ENCODE peak calls at places on chromosomes 12 and 14, in seven cellular contexts. One of them, this sample, is unnamed.

GRCh38 chr14:75380656-75381055 is 47.2 kb upstream of the JDP2 start:
- DNase-seq in testis: peak; percentile 60
- DNase-seq in HCT116: no peak
- DNase-seq in lower lobe of right lung: no peak
- DNase-seq in transverse colon: no peak
- DNase-seq in lung: no peak
- DNase-seq in MM.1S: no peak
- DNase-seq in this sample: no peak

GRCh38 chr12:124369055-124369900 is 74.4 kb downstream of the RFLNA start:
- DNase-seq in testis: peak; percentile 93
- DNase-seq in HCT116: no peak
- DNase-seq in lower lobe of right lung: peak; percentile 92
- DNase-seq in transverse colon: peak; percentile 86
- DNase-seq in lung: peak; percentile 89
- DNase-seq in MM.1S: no peak
- DNase-seq in this sample: peak; percentile 97

GRCh38 chr12:92463171-92463570 is 239.6 kb upstream of the PLEKHG7 start:
- DNase-seq in testis: no peak
- DNase-seq in HCT116: no peak
- DNase-seq in lower lobe of right lung: no peak
- DNase-seq in transverse colon: no peak
- DNase-seq in lung: no peak
- DNase-seq in MM.1S: no peak
- DNase-seq in this sample: no peak

GRCh38 chr14:26984318-26985177 is 386.7 kb upstream of the NOVA1 start:
- DNase-seq in testis: peak; percentile 88
- DNase-seq in HCT116: peak; percentile 4
- DNase-seq in lower lobe of right lung: no peak
- DNase-seq in transverse colon: peak; percentile 64
- DNase-seq in lung: peak; percentile 55
- DNase-seq in MM.1S: peak; percentile 41
- DNase-seq in this sample: peak; percentile 72

GRCh38 chr14:24411468-24412454 is 13.0 kb downstream of the NYNRIN start:
- DNase-seq in testis: peak; percentile 60
- DNase-seq in HCT116: peak; percentile 51
- DNase-seq in lower lobe of right lung: no peak
- DNase-seq in transverse colon: no peak
- DNase-seq in lung: no peak
- DNase-seq in MM.1S: no peak
- DNase-seq in this sample: no peak

GRCh38 chr14:104237651-104238423 is 99.5 kb downstream of the KIF26A start:
- DNase-seq in testis: no peak
- DNase-seq in HCT116: no peak
- DNase-seq in lower lobe of right lung: no peak
- DNase-seq in transverse colon: no peak
- DNase-seq in lung: no peak
- DNase-seq in MM.1S: no peak
- DNase-seq in this sample: no peak

GRCh38 chr14:74456684-74457083 is 30.7 kb upstream of the SYNDIG1L start:
- DNase-seq in testis: no peak
- DNase-seq in HCT116: no peak
- DNase-seq in lower lobe of right lung: no peak
- DNase-seq in transverse colon: no peak
- DNase-seq in lung: no peak
- DNase-seq in MM.1S: no peak
- DNase-seq in this sample: no peak

GRCh38 chr14:64889352-64889751 is 9.6 kb upstream of the SPTB start:
- DNase-seq in testis: no peak
- DNase-seq in HCT116: no peak
- DNase-seq in lower lobe of right lung: no peak
- DNase-seq in transverse colon: no peak
- DNase-seq in lung: no peak
- DNase-seq in MM.1S: no peak
- DNase-seq in this sample: no peak

GRCh38 chr12:130499474-130499873 is 161.8 kb downstream of the PIWIL1 start:
- DNase-seq in testis: no peak
- DNase-seq in HCT116: no peak
- DNase-seq in lower lobe of right lung: no peak
- DNase-seq in transverse colon: no peak
- DNase-seq in lung: no peak
- DNase-seq in MM.1S: no peak
- DNase-seq in this sample: no peak

GRCh38 chr12:115755061-115755751 is 522.3 kb downstream of the MED13L start:
- DNase-seq in testis: no peak
- DNase-seq in HCT116: no peak
- DNase-seq in lower lobe of right lung: no peak
- DNase-seq in transverse colon: no peak
- DNase-seq in lung: no peak
- DNase-seq in MM.1S: no peak
- DNase-seq in this sample: no peak

GRCh38 chr14:29580763-29581162 is 346.9 kb downstream of the PRKD1 start:
- DNase-seq in testis: no peak
- DNase-seq in HCT116: no peak
- DNase-seq in lower lobe of right lung: no peak
- DNase-seq in transverse colon: no peak
- DNase-seq in lung: no peak
- DNase-seq in MM.1S: no peak
- DNase-seq in this sample: no peak

GRCh38 chr14:103723176-103724081 is 7.8 kb downstream of the ZFYVE21 start:
- DNase-seq in testis: peak; percentile 58
- DNase-seq in HCT116: no peak
- DNase-seq in lower lobe of right lung: no peak
- DNase-seq in transverse colon: peak; percentile 33
- DNase-seq in lung: no peak
- DNase-seq in MM.1S: no peak
- DNase-seq in this sample: no peak

GRCh38 chr12:6183689-6184441 is 16.3 kb upstream of the CD9 start:
- DNase-seq in testis: no peak
- DNase-seq in HCT116: no peak
- DNase-seq in lower lobe of right lung: no peak
- DNase-seq in transverse colon: peak; percentile 81
- DNase-seq in lung: no peak
- DNase-seq in MM.1S: no peak
- DNase-seq in this sample: peak; percentile 67

GRCh38 chr12:53062977-53063707 is 13.3 kb downstream of the TNS2 start:
- DNase-seq in testis: peak; percentile 12
- DNase-seq in HCT116: no peak
- DNase-seq in lower lobe of right lung: no peak
- DNase-seq in transverse colon: no peak
- DNase-seq in lung: no peak
- DNase-seq in MM.1S: no peak
- DNase-seq in this sample: no peak

GRCh38 chr12:31832740-31833540 is 104.1 kb upstream of the AMN1 start:
- DNase-seq in testis: no peak
- DNase-seq in HCT116: no peak
- DNase-seq in lower lobe of right lung: no peak
- DNase-seq in transverse colon: no peak
- DNase-seq in lung: no peak
- DNase-seq in MM.1S: no peak
- DNase-seq in this sample: peak; percentile 14

GRCh38 chr14:96285667-96286066 is 29.7 kb downstream of the BDKRB1 start:
- DNase-seq in testis: no peak
- DNase-seq in HCT116: no peak
- DNase-seq in lower lobe of right lung: no peak
- DNase-seq in transverse colon: no peak
- DNase-seq in lung: no peak
- DNase-seq in MM.1S: no peak
- DNase-seq in this sample: peak; percentile 35

GRCh38 chr14:93949511-93950075 is 22.4 kb downstream of the FAM181A start:
- DNase-seq in testis: no peak
- DNase-seq in HCT116: no peak
- DNase-seq in lower lobe of right lung: peak; percentile 39
- DNase-seq in transverse colon: no peak
- DNase-seq in lung: no peak
- DNase-seq in MM.1S: no peak
- DNase-seq in this sample: no peak

GRCh38 chr12:74689071-74689655 is 151.5 kb downstream of the ATXN7L3B start:
- DNase-seq in testis: no peak
- DNase-seq in HCT116: peak; percentile 47
- DNase-seq in lower lobe of right lung: no peak
- DNase-seq in transverse colon: no peak
- DNase-seq in lung: no peak
- DNase-seq in MM.1S: peak; percentile 41
- DNase-seq in this sample: no peak

GRCh38 chr12:7058850-7059249 is 1.7 kb upstream of the C1S start:
- DNase-seq in testis: no peak
- DNase-seq in HCT116: no peak
- DNase-seq in lower lobe of right lung: no peak
- DNase-seq in transverse colon: no peak
- DNase-seq in lung: no peak
- DNase-seq in MM.1S: no peak
- DNase-seq in this sample: no peak

GRCh38 chr12:93266-94005 is 26.9 kb downstream of the IQSEC3 start:
- DNase-seq in testis: no peak
- DNase-seq in HCT116: no peak
- DNase-seq in lower lobe of right lung: no peak
- DNase-seq in transverse colon: no peak
- DNase-seq in lung: no peak
- DNase-seq in MM.1S: no peak
- DNase-seq in this sample: no peak

GRCh38 chr12:67220065-67220464 is 49.1 kb upstream of the CAND1 start:
- DNase-seq in testis: peak; percentile 61
- DNase-seq in HCT116: peak; percentile 15
- DNase-seq in lower lobe of right lung: no peak
- DNase-seq in transverse colon: peak; percentile 11
- DNase-seq in lung: no peak
- DNase-seq in MM.1S: no peak
- DNase-seq in this sample: peak; percentile 49

GRCh38 chr14:76995279-76996035 is 33.1 kb downstream of the IRF2BPL start:
- DNase-seq in testis: no peak
- DNase-seq in HCT116: no peak
- DNase-seq in lower lobe of right lung: no peak
- DNase-seq in transverse colon: no peak
- DNase-seq in lung: no peak
- DNase-seq in MM.1S: no peak
- DNase-seq in this sample: peak; percentile 57

GRCh38 chr14:106831322-106831720 is 1304.9 kb downstream of the TMEM121 start:
- DNase-seq in testis: peak; percentile 80
- DNase-seq in HCT116: no peak
- DNase-seq in lower lobe of right lung: peak; percentile 65
- DNase-seq in transverse colon: peak; percentile 66
- DNase-seq in lung: no peak
- DNase-seq in MM.1S: peak; percentile 93
- DNase-seq in this sample: no peak

GRCh38 chr12:91171475-91171874 is 11.1 kb downstream of the DCN start:
- DNase-seq in testis: no peak
- DNase-seq in HCT116: no peak
- DNase-seq in lower lobe of right lung: no peak
- DNase-seq in transverse colon: no peak
- DNase-seq in lung: no peak
- DNase-seq in MM.1S: no peak
- DNase-seq in this sample: no peak
- H3K36me3 ChIP-seq in testis: no peaks in the 10 kb centered on the region
- H3K36me3 ChIP-seq in HCT116: no peaks in the 10 kb centered on the region
- H3K36me3 ChIP-seq in lower lobe of right lung: no peaks in the 10 kb centered on the region
- H3K36me3 ChIP-seq in transverse colon: no peaks in the 10 kb centered on the region
- H3K36me3 ChIP-seq in lung: peaks cover 1% of the 10 kb centered on the region
- H3K36me3 ChIP-seq in MM.1S: no peaks in the 10 kb centered on the region
- H3K36me3 ChIP-seq in this sample: no peaks in the 10 kb centered on the region

DNA sequence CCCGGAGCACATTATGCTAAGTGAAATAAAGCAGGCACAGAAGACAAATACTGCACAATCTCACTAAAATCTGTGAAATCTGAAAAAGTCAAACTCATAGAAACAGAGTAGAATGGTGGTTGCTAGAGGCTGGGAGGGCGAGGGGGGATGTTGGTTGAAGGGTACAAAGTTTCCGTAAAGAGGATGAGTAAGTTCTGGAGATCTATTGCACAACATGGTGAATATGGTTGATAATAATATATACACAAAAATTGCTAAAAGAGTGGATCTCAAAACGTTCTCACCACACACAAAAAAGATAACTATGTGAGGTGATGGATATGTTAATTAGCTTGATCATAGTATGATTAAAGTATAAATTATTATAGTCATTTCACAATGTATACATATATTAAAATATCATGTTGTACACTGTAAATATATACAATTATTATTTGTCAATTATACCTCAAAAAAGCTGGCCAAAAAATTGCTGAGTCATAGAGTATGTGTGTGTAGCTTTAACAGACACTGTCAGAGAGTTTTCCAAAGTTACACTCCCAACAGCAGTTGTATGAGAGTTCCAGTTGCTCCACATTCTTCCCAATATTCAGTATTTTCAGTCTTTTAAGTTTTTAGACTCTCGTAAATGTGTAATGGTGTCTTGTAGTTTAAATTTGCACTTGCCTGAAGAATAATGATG is 19.3 kb upstream of the SIX1 start:
- DNase-seq in testis: no peak
- DNase-seq in HCT116: no peak
- DNase-seq in lower lobe of right lung: no peak
- DNase-seq in transverse colon: no peak
- DNase-seq in lung: no peak
- DNase-seq in MM.1S: no peak
- DNase-seq in this sample: no peak
- H3K27ac ChIP-seq in testis: no peak overlapping the region
- H3K27ac ChIP-seq in HCT116: no peak overlapping the region
- H3K27ac ChIP-seq in lower lobe of right lung: no peak overlapping the region
- H3K27ac ChIP-seq in transverse colon: no peak overlapping the region
- H3K27ac ChIP-seq in lung: no peak overlapping the region
- H3K27ac ChIP-seq in MM.1S: no peak overlapping the region
- H3K27ac ChIP-seq in this sample: no peak overlapping the region

GRCh38 chr14:60488175-60488574 is 2.3 kb upstream of the C14orf39 start:
- DNase-seq in testis: no peak
- DNase-seq in HCT116: no peak
- DNase-seq in lower lobe of right lung: no peak
- DNase-seq in transverse colon: no peak
- DNase-seq in lung: no peak
- DNase-seq in MM.1S: no peak
- DNase-seq in this sample: no peak
- H3K27me3 ChIP-seq in testis: peaks cover 4% of the 10 kb centered on the region
- H3K27me3 ChIP-seq in HCT116: no peaks in the 10 kb centered on the region
- H3K27me3 ChIP-seq in lower lobe of right lung: peaks cover 45% of the 10 kb centered on the region
- H3K27me3 ChIP-seq in transverse colon: peaks cover 62% of the 10 kb centered on the region
- H3K27me3 ChIP-seq in lung: no peaks in the 10 kb centered on the region
- H3K27me3 ChIP-seq in MM.1S: no peaks in the 10 kb centered on the region
- H3K27me3 ChIP-seq in this sample: no peaks in the 10 kb centered on the region

GRCh38 chr12:109963330-109963729 is 32.8 kb downstream of the GIT2 start:
- DNase-seq in testis: no peak
- DNase-seq in HCT116: no peak
- DNase-seq in lower lobe of right lung: no peak
- DNase-seq in transverse colon: no peak
- DNase-seq in lung: no peak
- DNase-seq in MM.1S: no peak
- DNase-seq in this sample: no peak
- H3K36me3 ChIP-seq in testis: no peaks in the 10 kb centered on the region
- H3K36me3 ChIP-seq in HCT116: peaks cover 5% of the 10 kb centered on the region
- H3K36me3 ChIP-seq in lower lobe of right lung: peaks cover 88% of the 10 kb centered on the region
- H3K36me3 ChIP-seq in transverse colon: no peaks in the 10 kb centered on the region
- H3K36me3 ChIP-seq in lung: peaks cover 19% of the 10 kb centered on the region
- H3K36me3 ChIP-seq in MM.1S: no peaks in the 10 kb centered on the region
- H3K36me3 ChIP-seq in this sample: no peaks in the 10 kb centered on the region

GRCh38 chr12:89016970-89017778 is 335.1 kb downstream of the DUSP6 start:
- DNase-seq in testis: peak; percentile 48
- DNase-seq in HCT116: peak; percentile 76
- DNase-seq in lower lobe of right lung: no peak
- DNase-seq in transverse colon: no peak
- DNase-seq in lung: peak; percentile 36
- DNase-seq in MM.1S: peak; percentile 82
- DNase-seq in this sample: peak; percentile 27
- H3K27ac ChIP-seq in testis: no peak overlapping the region
- H3K27ac ChIP-seq in HCT116: peak overlapping the region; percentile 50
- H3K27ac ChIP-seq in lower lobe of right lung: no peak overlapping the region
- H3K27ac ChIP-seq in transverse colon: no peak overlapping the region
- H3K27ac ChIP-seq in lung: no peak overlapping the region
- H3K27ac ChIP-seq in MM.1S: no peak overlapping the region
- H3K27ac ChIP-seq in this sample: no peak overlapping the region

GRCh38 chr14:38206689-38207088 is 1.0 kb upstream of the SSTR1 start:
- DNase-seq in testis: no peak
- DNase-seq in HCT116: no peak
- DNase-seq in lower lobe of right lung: no peak
- DNase-seq in transverse colon: no peak
- DNase-seq in lung: no peak
- DNase-seq in MM.1S: no peak
- DNase-seq in this sample: no peak
- H3K27me3 ChIP-seq in testis: no peaks in the 10 kb centered on the region
- H3K27me3 ChIP-seq in HCT116: no peaks in the 10 kb centered on the region
- H3K27me3 ChIP-seq in lower lobe of right lung: peaks cover 38% of the 10 kb centered on the region
- H3K27me3 ChIP-seq in transverse colon: peaks cover 40% of the 10 kb centered on the region
- H3K27me3 ChIP-seq in lung: peaks cover 3% of the 10 kb centered on the region
- H3K27me3 ChIP-seq in MM.1S: no peaks in the 10 kb centered on the region
- H3K27me3 ChIP-seq in this sample: no peaks in the 10 kb centered on the region

This sample was measured in body of pancreas.